ENCODE peak calls at places on chromosomes 12 and 14, in five cellular contexts. One of them, this sample, is unnamed.

GRCh38 chr14:83847102-83847501 is 1682.8 kb upstream of the FLRT2 start:
- DNase-seq in mesendoderm: no peak
- DNase-seq in H1: no peak
- DNase-seq in IMR-90: no peak
- DNase-seq in H9: no peak
- DNase-seq in this sample: no peak

GRCh38 chr12:132329036-132329738 is at the start of gene GALNT9:
- DNase-seq in H9: peak
- DNase-seq in H1: peak
- DNase-seq in IMR-90: no peak
- DNase-seq in mesendoderm: peak
- DNase-seq in this sample: no peak

GRCh38 chr12:100566887-100567637 is 6.4 kb upstream of the GAS2L3 start:
- DNase-seq in H9: no peak
- DNase-seq in IMR-90: peak
- DNase-seq in H1: no peak
- DNase-seq in mesendoderm: no peak
- DNase-seq in this sample: peak

GRCh38 chr12:81089412-81089811 is 11.5 kb downstream of the ACSS3 start:
- DNase-seq in H1: no peak
- DNase-seq in mesendoderm: no peak
- DNase-seq in H9: no peak
- DNase-seq in IMR-90: no peak
- DNase-seq in this sample: no peak

GRCh38 chr12:107356266-107356936 is 263.1 kb upstream of the CRY1 start:
- DNase-seq in H9: no peak
- DNase-seq in IMR-90: peak
- DNase-seq in H1: no peak
- DNase-seq in mesendoderm: no peak
- DNase-seq in this sample: peak

GRCh38 chr12:77256924-77257323 is 191.6 kb upstream of the E2F7 start:
- DNase-seq in H9: no peak
- DNase-seq in H1: no peak
- DNase-seq in IMR-90: no peak
- DNase-seq in mesendoderm: no peak
- DNase-seq in this sample: no peak

GRCh38 chr14:79842270-79842669 is 369.0 kb downstream of the DIO2 start:
- DNase-seq in H1: no peak
- DNase-seq in mesendoderm: peak
- DNase-seq in IMR-90: peak
- DNase-seq in H9: no peak
- DNase-seq in this sample: no peak

GRCh38 chr14:104686624-104687517 is 2.5 kb upstream of the INF2 start:
- DNase-seq in H1: no peak
- DNase-seq in IMR-90: no peak
- DNase-seq in H9: no peak
- DNase-seq in mesendoderm: no peak
- DNase-seq in this sample: peak

GRCh38 chr12:89965993-89966392 is 257.4 kb upstream of the ATP2B1 start:
- DNase-seq in IMR-90: no peak
- DNase-seq in mesendoderm: no peak
- DNase-seq in H9: no peak
- DNase-seq in H1: no peak
- DNase-seq in this sample: no peak

GRCh38 chr12:51127050-51127729 is 43.8 kb upstream of the CSRNP2 start:
- DNase-seq in mesendoderm: peak
- DNase-seq in H9: no peak
- DNase-seq in IMR-90: peak
- DNase-seq in H1: no peak
- DNase-seq in this sample: no peak

GRCh38 chr14:39988939-39989338 is 556.7 kb upstream of the FBXO33 start:
- DNase-seq in IMR-90: no peak
- DNase-seq in mesendoderm: peak
- DNase-seq in H9: no peak
- DNase-seq in H1: no peak
- DNase-seq in this sample: no peak

GRCh38 chr12:76341436-76342030 is 6.7 kb downstream of the BBS10 start:
- DNase-seq in mesendoderm: no peak
- DNase-seq in H9: no peak
- DNase-seq in H1: no peak
- DNase-seq in IMR-90: peak
- DNase-seq in this sample: no peak

GRCh38 chr12:112479413-112479812 is 60.7 kb downstream of the PTPN11 start:
- DNase-seq in H1: no peak
- DNase-seq in mesendoderm: no peak
- DNase-seq in H9: no peak
- DNase-seq in IMR-90: no peak
- DNase-seq in this sample: no peak

GRCh38 chr14:51901475-51902024 is 41.1 kb downstream of the GNG2 start:
- DNase-seq in IMR-90: no peak
- DNase-seq in H9: no peak
- DNase-seq in mesendoderm: no peak
- DNase-seq in H1: no peak
- DNase-seq in this sample: no peak

GRCh38 chr14:75067212-75067611 is 2.2 kb upstream of the ZC2HC1C start:
- DNase-seq in mesendoderm: no peak
- DNase-seq in IMR-90: no peak
- DNase-seq in H9: no peak
- DNase-seq in H1: no peak
- DNase-seq in this sample: no peak

GRCh38 chr14:103624860-103625259 is 4.2 kb upstream of the KLC1 start:
- DNase-seq in mesendoderm: peak
- DNase-seq in H9: peak
- DNase-seq in IMR-90: peak
- DNase-seq in H1: no peak
- DNase-seq in this sample: peak

GRCh38 chr12:98399532-98399931 is 115.9 kb upstream of the TMPO start:
- DNase-seq in H1: no peak
- DNase-seq in mesendoderm: peak
- DNase-seq in H9: peak
- DNase-seq in IMR-90: peak
- DNase-seq in this sample: no peak

GRCh38 chr12:2841056-2841455 is 6.2 kb upstream of the NRIP2 start:
- DNase-seq in H1: no peak
- DNase-seq in mesendoderm: no peak
- DNase-seq in H9: no peak
- DNase-seq in IMR-90: no peak
- DNase-seq in this sample: no peak

GRCh38 chr14:24833385-24833784 is 199.4 kb upstream of the GZMB start:
- DNase-seq in H9: no peak
- DNase-seq in mesendoderm: no peak
- DNase-seq in IMR-90: no peak
- DNase-seq in H1: no peak
- DNase-seq in this sample: no peak

GRCh38 chr12:80892597-80893445 is 44.9 kb downstream of the LIN7A start:
- DNase-seq in H9: no peak
- DNase-seq in IMR-90: no peak
- DNase-seq in H1: no peak
- DNase-seq in mesendoderm: peak
- DNase-seq in this sample: no peak

GRCh38 chr12:132559652-132560420 is 50.5 kb downstream of the LRCOL1 start:
- DNase-seq in mesendoderm: peak
- DNase-seq in H9: peak
- DNase-seq in H1: peak
- DNase-seq in IMR-90: peak
- DNase-seq in this sample: no peak

GRCh38 chr12:64810831-64811230 is 13.6 kb upstream of the TBC1D30 start:
- DNase-seq in IMR-90: no peak
- DNase-seq in H9: no peak
- DNase-seq in mesendoderm: no peak
- DNase-seq in H1: no peak
- DNase-seq in this sample: peak

GRCh38 chr12:26527702-26528101 is 305.3 kb downstream of the ITPR2 start:
- DNase-seq in H1: no peak
- DNase-seq in mesendoderm: no peak
- DNase-seq in IMR-90: no peak
- DNase-seq in H9: no peak
- DNase-seq in this sample: no peak

GRCh38 chr12:105092336-105092735 is 8.1 kb upstream of the ALDH1L2 start:
- DNase-seq in H9: peak
- DNase-seq in IMR-90: no peak
- DNase-seq in H1: peak
- DNase-seq in mesendoderm: peak
- DNase-seq in this sample: peak

GRCh38 chr12:115306380-115306779 is 622.4 kb upstream of the TBX3 start:
- DNase-seq in H1: no peak
- DNase-seq in IMR-90: no peak
- DNase-seq in H9: no peak
- DNase-seq in mesendoderm: no peak
- DNase-seq in this sample: peak

GRCh38 chr12:57372233-57372632 is 58.6 kb downstream of the R3HDM2 start:
- DNase-seq in H9: no peak
- DNase-seq in mesendoderm: no peak
- DNase-seq in H1: no peak
- DNase-seq in IMR-90: peak
- DNase-seq in this sample: no peak

GRCh38 chr14:54564799-54565235 is 2.1 kb upstream of the SAMD4A start:
- DNase-seq in IMR-90: peak
- DNase-seq in mesendoderm: no peak
- DNase-seq in H1: no peak
- DNase-seq in H9: no peak
- DNase-seq in this sample: no peak

GRCh38 chr14:30532264-30532663 is 26.7 kb upstream of the G2E3 start:
- DNase-seq in H1: no peak
- DNase-seq in H9: no peak
- DNase-seq in IMR-90: no peak
- DNase-seq in mesendoderm: no peak
- DNase-seq in this sample: no peak

GRCh38 chr14:97298331-97298730 is 501.1 kb downstream of the VRK1 start:
- DNase-seq in H1: peak
- DNase-seq in H9: peak
- DNase-seq in IMR-90: no peak
- DNase-seq in mesendoderm: peak
- DNase-seq in this sample: no peak

GRCh38 chr12:42446761-42447160 is 120.8 kb downstream of the PPHLN1 start:
- DNase-seq in H9: no peak
- DNase-seq in mesendoderm: peak
- DNase-seq in H1: peak
- DNase-seq in IMR-90: no peak
- DNase-seq in this sample: no peak

GRCh38 chr12:65821336-65821735 is 2.9 kb upstream of the HMGA2 start:
- DNase-seq in mesendoderm: no peak
- DNase-seq in IMR-90: peak
- DNase-seq in H1: no peak
- DNase-seq in H9: no peak
- DNase-seq in this sample: no peak

GRCh38 chr12:79650440-79650839 is 40.3 kb downstream of the PAWR start:
- DNase-seq in H1: no peak
- DNase-seq in IMR-90: no peak
- DNase-seq in mesendoderm: no peak
- DNase-seq in H9: no peak
- DNase-seq in this sample: no peak

GRCh38 chr14:52783211-52783610 is 8.2 kb downstream of the GNPNAT1 start:
- DNase-seq in H1: no peak
- DNase-seq in IMR-90: no peak
- DNase-seq in H9: no peak
- DNase-seq in mesendoderm: no peak
- DNase-seq in this sample: no peak

GRCh38 chr12:84919271-84919670 is 6.7 kb upstream of the SLC6A15 start:
- DNase-seq in H1: no peak
- DNase-seq in H9: no peak
- DNase-seq in IMR-90: peak
- DNase-seq in mesendoderm: no peak
- DNase-seq in this sample: no peak

GRCh38 chr14:99666533-99666932 is 17.6 kb upstream of the CYP46A1 start:
- DNase-seq in mesendoderm: no peak
- DNase-seq in H9: no peak
- DNase-seq in H1: no peak
- DNase-seq in IMR-90: no peak
- DNase-seq in this sample: no peak
- H2BK120ac ChIP-seq in mesendoderm: no peak
- H2BK120ac ChIP-seq in H9: no peak
- H2BK120ac ChIP-seq in H1: no peak
- H2BK120ac ChIP-seq in IMR-90: no peak
- H2BK120ac ChIP-seq in this sample: peak

DNA sequence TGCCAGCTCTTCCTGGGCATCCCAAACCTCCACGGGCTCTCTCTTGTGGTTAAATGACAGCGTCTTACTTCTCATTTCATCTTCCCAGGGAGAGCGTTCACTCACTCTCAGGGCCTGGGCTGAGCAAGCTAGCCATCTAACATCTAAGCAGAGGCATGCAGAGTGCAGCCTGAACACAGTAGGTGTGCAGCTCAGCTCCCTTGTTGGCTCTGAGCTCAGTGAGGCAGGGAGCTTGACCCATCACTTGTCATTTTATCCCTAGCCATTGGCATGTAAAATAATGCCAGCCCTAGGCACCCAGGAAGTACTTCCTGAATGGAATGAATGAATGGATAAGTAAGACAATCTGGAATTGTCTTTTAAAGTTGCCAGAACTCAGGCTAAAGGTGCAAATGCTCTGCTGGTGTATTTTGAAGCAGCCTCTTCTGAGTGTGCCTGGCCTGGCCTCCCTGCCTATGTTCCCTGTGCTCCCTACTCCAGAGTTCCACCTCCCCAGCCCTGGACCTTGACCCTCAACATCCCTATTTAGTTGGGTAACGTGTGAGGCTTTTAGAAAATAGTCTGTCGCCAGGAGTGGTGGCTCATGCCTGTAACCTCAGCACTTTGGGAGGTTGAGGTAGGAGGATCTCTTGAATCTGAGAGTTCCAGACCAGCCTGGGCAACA is 9.5 kb upstream of the MEG3 start:
- DNase-seq in mesendoderm: no peak
- DNase-seq in H1: no peak
- DNase-seq in H9: no peak
- DNase-seq in IMR-90: no peak
- DNase-seq in this sample: no peak
- H2BK120ac ChIP-seq in mesendoderm: no peak
- H2BK120ac ChIP-seq in H1: no peak
- H2BK120ac ChIP-seq in H9: no peak
- H2BK120ac ChIP-seq in IMR-90: peak
- H2BK120ac ChIP-seq in this sample: no peak

GRCh38 chr12:1108276-1108675 is 117.3 kb downstream of the ERC1 start:
- DNase-seq in H9: no peak
- DNase-seq in mesendoderm: no peak
- DNase-seq in IMR-90: no peak
- DNase-seq in H1: no peak
- DNase-seq in this sample: no peak
- H2BK120ac ChIP-seq in H9: no peak
- H2BK120ac ChIP-seq in mesendoderm: no peak
- H2BK120ac ChIP-seq in IMR-90: no peak
- H2BK120ac ChIP-seq in H1: no peak
- H2BK120ac ChIP-seq in this sample: no peak

GRCh38 chr12:53004582-53004981 is 1.7 kb upstream of the EIF4B start:
- DNase-seq in H9: peak
- DNase-seq in mesendoderm: peak
- DNase-seq in H1: no peak
- DNase-seq in IMR-90: peak
- DNase-seq in this sample: no peak

GRCh38 chr12:53005986-53006809 is at the start of gene EIF4B:
- DNase-seq in H9: peak
- DNase-seq in IMR-90: peak
- DNase-seq in H1: peak
- DNase-seq in mesendoderm: peak
- DNase-seq in this sample: peak

GRCh38 chr12:53005215-53005985 is 856 bp upstream of the EIF4B start:
- DNase-seq in mesendoderm: peak
- DNase-seq in IMR-90: no peak
- DNase-seq in H9: no peak
- DNase-seq in H1: peak
- DNase-seq in this sample: peak

GRCh38 chr12:53006810-53007742 is 820 bp downstream of the EIF4B start:
- DNase-seq in H9: peak
- DNase-seq in mesendoderm: peak
- DNase-seq in H1: peak
- DNase-seq in IMR-90: peak
- DNase-seq in this sample: peak

GRCh38 chr12:53004178-53004577 is 2.1 kb upstream of the EIF4B start:
- DNase-seq in H9: peak
- DNase-seq in IMR-90: no peak
- DNase-seq in H1: no peak
- DNase-seq in mesendoderm: peak
- DNase-seq in this sample: peak
- H2BK120ac ChIP-seq in H9: no peak
- H2BK120ac ChIP-seq in IMR-90: no peak
- H2BK120ac ChIP-seq in H1: no peak
- H2BK120ac ChIP-seq in mesendoderm: no peak
- H2BK120ac ChIP-seq in this sample: no peak